ENCODE peak calls at places on chromosomes 6 and 20, in ten cellular contexts. I is COLO829; Z is NK-92 treated with Interleukin-12 subunit alpha and Interleukin-12 subunit beta, amount 100 ng/mL, for 24 hours; N is spleen; A is cardiac septum; R is cardiac muscle cell; C is GF-D8; P is AG10803; V is heart right ventricle; B is IMR-90. J is an unnamed sample.

GRCh38 chr6:104771258-104771832 is 88.4 kb downstream of the HACE1 start:
- DNase-seq in I (peak), Z (no peak), N (no peak), A (no peak), R (peak), C (no peak), P (peak), V (no peak), B (peak), J (peak)

GRCh38 chr20:17559338-17559737 is 10.5 kb upstream of the DSTN start:
- DNase-seq in I (no peak), Z (no peak), N (no peak), A (no peak), R (no peak), C (no peak), P (no peak), V (no peak), B (no peak), J (no peak)

GRCh38 chr6:75934643-75935472 is 137.6 kb downstream of the IMPG1 start:
- DNase-seq in I (peak), Z (no peak), N (no peak), A (no peak), R (peak), C (no peak), P (peak), V (peak), B (peak), J (peak)

GRCh38 chr20:59850018-59850641 is 83.3 kb downstream of the SYCP2 start:
- DNase-seq in I (peak), Z (no peak), N (no peak), A (no peak), R (peak), C (no peak), P (peak), V (no peak), B (peak), J (peak)

GRCh38 chr6:90285611-90286381 is 10.8 kb downstream of the BACH2 start:
- DNase-seq in I (peak), Z (peak), N (peak), A (peak), R (peak), C (no peak), P (peak), V (peak), B (peak), J (peak)

GRCh38 chr6:134287863-134288537 is 29.9 kb downstream of the SGK1 start:
- DNase-seq in I (peak), Z (no peak), N (no peak), A (no peak), R (no peak), C (no peak), P (no peak), V (no peak), B (peak), J (peak)

GRCh38 chr20:62020935-62021701 is 44.6 kb downstream of the TAF4 start:
- DNase-seq in I (no peak), Z (no peak), N (no peak), A (peak), R (no peak), C (no peak), P (peak), V (peak), B (peak), J (no peak)

GRCh38 chr6:112979830-112980229 is 632.7 kb downstream of the RFPL4B start:
- DNase-seq in I (peak), Z (no peak), N (no peak), A (no peak), R (no peak), C (no peak), P (peak), V (no peak), B (no peak), J (peak)

GRCh38 chr6:134740473-134741192 is 209.3 kb downstream of the ALDH8A1 start:
- DNase-seq in I (peak), Z (no peak), N (no peak), A (no peak), R (no peak), C (no peak), P (peak), V (no peak), B (peak), J (peak)

GRCh38 chr6:152301021-152301805 is 335.9 kb downstream of the SYNE1 start:
- DNase-seq in I (no peak), Z (no peak), N (no peak), A (no peak), R (no peak), C (no peak), P (peak), V (no peak), B (peak), J (no peak)

GRCh38 chr20:9590189-9590588 is 75.8 kb downstream of the LAMP5 start:
- DNase-seq in I (no peak), Z (no peak), N (no peak), A (no peak), R (no peak), C (no peak), P (peak), V (no peak), B (peak), J (peak)

GRCh38 chr6:68546620-68547019 is 88.5 kb upstream of the ADGRB3 start:
- DNase-seq in I (no peak), Z (no peak), N (no peak), A (no peak), R (no peak), C (no peak), P (no peak), V (no peak), B (no peak), J (no peak)

GRCh38 chr6:54541521-54541920 is 233.3 kb downstream of the TINAG start:
- DNase-seq in I (no peak), Z (no peak), N (no peak), A (no peak), R (no peak), C (no peak), P (peak), V (no peak), B (no peak), J (no peak)

GRCh38 chr6:111784423-111784822 is 88.8 kb downstream of the FYN start:
- DNase-seq in I (no peak), Z (no peak), N (no peak), A (no peak), R (no peak), C (no peak), P (no peak), V (no peak), B (no peak), J (peak)

GRCh38 chr6:82033631-82034211 is 213.8 kb downstream of the IBTK start:
- DNase-seq in I (no peak), Z (no peak), N (no peak), A (no peak), R (no peak), C (no peak), P (peak), V (peak), B (peak), J (no peak)

GRCh38 chr6:145214570-145214969 is 520.8 kb downstream of the EPM2A start:
- DNase-seq in I (peak), Z (no peak), N (no peak), A (no peak), R (peak), C (no peak), P (peak), V (no peak), B (peak), J (peak)

GRCh38 chr20:7308163-7308562 is 540.7 kb downstream of the BMP2 start:
- DNase-seq in I (no peak), Z (no peak), N (no peak), A (no peak), R (no peak), C (no peak), P (no peak), V (no peak), B (no peak), J (no peak)

GRCh38 chr20:25496968-25497401 is 88.3 kb downstream of the NINL start:
- DNase-seq in I (no peak), Z (no peak), N (no peak), A (peak), R (no peak), C (no peak), P (no peak), V (no peak), B (peak), J (peak)

GRCh38 chr6:1315560-1316386 is 3.9 kb downstream of the FOXQ1 start:
- DNase-seq in I (no peak), Z (no peak), N (no peak), A (no peak), R (no peak), C (no peak), P (no peak), V (no peak), B (no peak), J (no peak)

GRCh38 chr20:9031951-9032350 is 36.9 kb upstream of the PLCB4 start:
- DNase-seq in I (no peak), Z (no peak), N (no peak), A (no peak), R (no peak), C (no peak), P (peak), V (no peak), B (peak), J (no peak)

GRCh38 chr20:46810442-46811327 is 84.0 kb upstream of the EYA2 start:
- DNase-seq in I (no peak), Z (no peak), N (no peak), A (no peak), R (no peak), C (no peak), P (no peak), V (no peak), B (no peak), J (no peak)

GRCh38 chr6:16533210-16533609 is 228.1 kb downstream of the ATXN1 start:
- DNase-seq in I (no peak), Z (no peak), N (no peak), A (no peak), R (no peak), C (no peak), P (no peak), V (no peak), B (no peak), J (no peak)

J was measured in EL.